ENCODE peak calls at places on chromosome 14, in six cellular contexts. One of them, this sample, is unnamed.

GRCh38 chr14:24290746-24291145 is 8.8 kb downstream of the DHRS1 start:
- DNase-seq in right cardiac atrium: no peak
- DNase-seq in cardiac fibroblast: no peak
- DNase-seq in HCT116: no peak
- DNase-seq in PC-9: no peak
- DNase-seq in IMR-90: no peak
- DNase-seq in this sample: no peak

GRCh38 chr14:68685419-68686211 is 107.3 kb downstream of the ZFP36L1 start:
- DNase-seq in HCT116: peak
- DNase-seq in right cardiac atrium: no peak
- DNase-seq in IMR-90: peak
- DNase-seq in cardiac fibroblast: peak
- DNase-seq in PC-9: peak
- DNase-seq in this sample: peak

GRCh38 chr14:92922883-92923743 is at the start of gene CHGA:
- DNase-seq in right cardiac atrium: peak
- DNase-seq in cardiac fibroblast: peak
- DNase-seq in HCT116: no peak
- DNase-seq in IMR-90: peak
- DNase-seq in PC-9: peak
- DNase-seq in this sample: peak

GRCh38 chr14:59997496-59997895 is 77.6 kb downstream of the LRRC9 start:
- DNase-seq in PC-9: no peak
- DNase-seq in right cardiac atrium: no peak
- DNase-seq in cardiac fibroblast: peak
- DNase-seq in IMR-90: no peak
- DNase-seq in HCT116: no peak
- DNase-seq in this sample: peak

GRCh38 chr14:63647696-63648410 is 6.2 kb upstream of the WDR89 start:
- DNase-seq in right cardiac atrium: no peak
- DNase-seq in PC-9: no peak
- DNase-seq in cardiac fibroblast: no peak
- DNase-seq in HCT116: no peak
- DNase-seq in IMR-90: peak
- DNase-seq in this sample: no peak

GRCh38 chr14:77194706-77195105 is 13.1 kb downstream of the TMEM63C start:
- DNase-seq in cardiac fibroblast: no peak
- DNase-seq in IMR-90: no peak
- DNase-seq in right cardiac atrium: no peak
- DNase-seq in HCT116: no peak
- DNase-seq in PC-9: no peak
- DNase-seq in this sample: no peak

GRCh38 chr14:87940894-87941293 is 52.1 kb downstream of the GALC start:
- DNase-seq in right cardiac atrium: no peak
- DNase-seq in cardiac fibroblast: no peak
- DNase-seq in IMR-90: no peak
- DNase-seq in PC-9: no peak
- DNase-seq in HCT116: no peak
- DNase-seq in this sample: no peak

GRCh38 chr14:102318781-102319276 is 717 bp upstream of the ZNF839 start:
- DNase-seq in PC-9: no peak
- DNase-seq in HCT116: no peak
- DNase-seq in right cardiac atrium: no peak
- DNase-seq in IMR-90: no peak
- DNase-seq in cardiac fibroblast: no peak
- DNase-seq in this sample: no peak

GRCh38 chr14:100470523-100470897 is 116.7 kb downstream of the BEGAIN start:
- DNase-seq in PC-9: no peak
- DNase-seq in right cardiac atrium: no peak
- DNase-seq in HCT116: no peak
- DNase-seq in cardiac fibroblast: no peak
- DNase-seq in IMR-90: no peak
- DNase-seq in this sample: no peak

GRCh38 chr14:75981826-75982723 is at the start of gene TGFB3:
- DNase-seq in HCT116: peak
- DNase-seq in PC-9: peak
- DNase-seq in IMR-90: peak
- DNase-seq in right cardiac atrium: peak
- DNase-seq in cardiac fibroblast: peak
- DNase-seq in this sample: peak

GRCh38 chr14:30132201-30132600 is 204.6 kb upstream of the PRKD1 start:
- DNase-seq in PC-9: no peak
- DNase-seq in HCT116: no peak
- DNase-seq in cardiac fibroblast: no peak
- DNase-seq in IMR-90: no peak
- DNase-seq in right cardiac atrium: no peak
- DNase-seq in this sample: no peak

GRCh38 chr14:34180428-34180827 is 229.6 kb upstream of the EGLN3 start:
- DNase-seq in right cardiac atrium: no peak
- DNase-seq in IMR-90: no peak
- DNase-seq in cardiac fibroblast: no peak
- DNase-seq in PC-9: no peak
- DNase-seq in HCT116: no peak
- DNase-seq in this sample: no peak
- H3K4me3 ChIP-seq in right cardiac atrium: no peak
- H3K4me3 ChIP-seq in IMR-90: no peak
- H3K4me3 ChIP-seq in cardiac fibroblast: no peak
- H3K4me3 ChIP-seq in PC-9: no peak
- H3K4me3 ChIP-seq in HCT116: no peak
- H3K4me3 ChIP-seq in this sample: no peak

DNA sequence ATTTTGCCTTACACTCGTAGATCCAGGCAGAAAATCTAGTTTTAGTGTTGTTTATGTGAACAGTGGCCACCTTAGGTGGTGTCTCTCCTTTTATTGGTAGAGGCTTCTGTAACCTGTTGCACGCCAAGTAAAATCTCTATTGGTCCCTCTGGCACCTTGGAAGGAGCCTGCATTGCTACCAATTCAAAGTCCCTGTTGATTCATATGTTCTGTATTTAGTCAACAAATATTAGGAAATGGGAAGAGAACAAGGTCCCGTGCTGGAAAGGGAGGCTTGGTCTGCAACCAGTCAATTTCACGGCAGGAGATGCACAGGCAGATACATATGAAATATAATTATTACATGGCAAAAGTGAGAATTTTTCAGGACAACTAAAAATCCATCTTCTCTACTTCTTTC is 6.4 kb upstream of the GPHN start:
- DNase-seq in right cardiac atrium: no peak
- DNase-seq in cardiac fibroblast: no peak
- DNase-seq in PC-9: no peak
- DNase-seq in HCT116: no peak
- DNase-seq in IMR-90: no peak
- DNase-seq in this sample: no peak
- H3K4me3 ChIP-seq in right cardiac atrium: no peak
- H3K4me3 ChIP-seq in cardiac fibroblast: no peak
- H3K4me3 ChIP-seq in PC-9: no peak
- H3K4me3 ChIP-seq in HCT116: no peak
- H3K4me3 ChIP-seq in IMR-90: no peak
- H3K4me3 ChIP-seq in this sample: no peak

GRCh38 chr14:61764342-61765122 is 2.3 kb downstream of the SNAPC1 start:
- DNase-seq in IMR-90: no peak
- DNase-seq in PC-9: no peak
- DNase-seq in cardiac fibroblast: peak
- DNase-seq in HCT116: no peak
- DNase-seq in right cardiac atrium: no peak
- DNase-seq in this sample: no peak
- H3K4me3 ChIP-seq in IMR-90: no peak
- H3K4me3 ChIP-seq in PC-9: peak
- H3K4me3 ChIP-seq in cardiac fibroblast: peak
- H3K4me3 ChIP-seq in HCT116: no peak
- H3K4me3 ChIP-seq in right cardiac atrium: peak
- H3K4me3 ChIP-seq in this sample: peak

GRCh38 chr14:95537298-95538089 is 2.6 kb downstream of the GLRX5 start:
- DNase-seq in PC-9: no peak
- DNase-seq in HCT116: no peak
- DNase-seq in right cardiac atrium: no peak
- DNase-seq in cardiac fibroblast: no peak
- DNase-seq in IMR-90: no peak
- DNase-seq in this sample: no peak
- H3K4me3 ChIP-seq in PC-9: no peak
- H3K4me3 ChIP-seq in HCT116: no peak
- H3K4me3 ChIP-seq in right cardiac atrium: peak
- H3K4me3 ChIP-seq in cardiac fibroblast: no peak
- H3K4me3 ChIP-seq in IMR-90: no peak
- H3K4me3 ChIP-seq in this sample: peak

GRCh38 chr14:94397899-94398479 is 9.6 kb upstream of the SERPINA1 start:
- DNase-seq in cardiac fibroblast: no peak
- DNase-seq in HCT116: no peak
- DNase-seq in PC-9: no peak
- DNase-seq in IMR-90: no peak
- DNase-seq in right cardiac atrium: no peak
- DNase-seq in this sample: no peak
- H3K4me3 ChIP-seq in cardiac fibroblast: no peak
- H3K4me3 ChIP-seq in HCT116: no peak
- H3K4me3 ChIP-seq in PC-9: no peak
- H3K4me3 ChIP-seq in IMR-90: no peak
- H3K4me3 ChIP-seq in right cardiac atrium: no peak
- H3K4me3 ChIP-seq in this sample: no peak

DNA sequence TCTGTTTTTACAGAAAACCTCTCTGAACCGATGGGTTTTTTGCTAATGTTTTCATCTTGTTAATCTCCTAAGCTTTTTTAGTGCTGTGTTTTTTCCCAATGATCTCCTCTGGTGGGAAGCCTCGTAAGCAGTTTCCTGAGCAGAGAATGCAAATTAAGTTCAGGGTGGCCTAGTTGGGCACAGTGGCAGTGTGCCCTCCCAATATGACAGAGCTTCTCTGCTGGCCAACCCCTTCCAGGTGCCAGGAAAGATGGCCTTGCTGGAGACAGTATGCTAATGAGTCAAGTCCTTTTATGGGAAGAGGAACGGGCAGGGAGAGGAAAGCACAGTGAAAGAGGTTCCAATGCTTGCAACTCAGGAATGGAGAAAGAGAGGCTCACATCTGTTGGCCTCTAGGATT is 115.8 kb downstream of the GCH1 start:
- DNase-seq in PC-9: no peak
- DNase-seq in cardiac fibroblast: no peak
- DNase-seq in IMR-90: no peak
- DNase-seq in right cardiac atrium: no peak
- DNase-seq in HCT116: no peak
- DNase-seq in this sample: no peak
- H3K4me3 ChIP-seq in PC-9: no peak
- H3K4me3 ChIP-seq in cardiac fibroblast: no peak
- H3K4me3 ChIP-seq in IMR-90: no peak
- H3K4me3 ChIP-seq in right cardiac atrium: no peak
- H3K4me3 ChIP-seq in HCT116: no peak
- H3K4me3 ChIP-seq in this sample: no peak